ENCODE peak calls at places on chromosomes 13 and 19, in five cellular contexts. I is WTC11, P is K562, Z is H1, H is HepG2. V is an unnamed sample.

GRCh38 chr19:46393456-46394397 is 19.6 kb downstream of the CCDC8 start:
- DNase-seq in P (peak), H (no peak), I (no peak), Z (no peak), V (no peak)

GRCh38 chr19:40274585-40275544 is 10.3 kb downstream of the AKT2 start:
- DNase-seq in P (peak), I (no peak), H (no peak), Z (no peak), V (no peak)

GRCh38 chr13:75072368-75072767 is 409.6 kb downstream of the TBC1D4 start:
- DNase-seq in Z (no peak), H (no peak), I (no peak), P (no peak), V (no peak)

GRCh38 chr13:31201341-31202024 is 1.7 kb downstream of the B3GLCT start:
- DNase-seq in H (no peak), P (no peak), Z (no peak), I (no peak), V (no peak)

GRCh38 chr19:10600149-10600548 is 13.0 kb upstream of the AP1M2 start:
- DNase-seq in P (no peak), Z (no peak), I (no peak), H (no peak), V (no peak)

GRCh38 chr13:96029002-96029401 is 24.2 kb downstream of the UGGT2 start:
- DNase-seq in I (no peak), Z (no peak), H (no peak), P (no peak), V (no peak)

GRCh38 chr19:57803594-57804325 is 11.0 kb downstream of the ZNF552 start:
- DNase-seq in Z (peak), I (peak), H (peak), P (no peak), V (no peak)

GRCh38 chr13:25886438-25887214 is 165.2 kb downstream of the SHISA2 start:
- DNase-seq in P (no peak), I (no peak), Z (no peak), H (no peak), V (no peak)

GRCh38 chr19:53906211-53907192 is 2.6 kb upstream of the CACNG7 start:
- DNase-seq in H (no peak), P (peak), Z (peak), I (peak), V (no peak)

GRCh38 chr13:40394304-40394983 is 272.0 kb downstream of the FOXO1 start:
- DNase-seq in Z (no peak), P (no peak), I (no peak), H (no peak), V (no peak)

GRCh38 chr13:38566023-38566422 is 120.9 kb upstream of the FREM2 start:
- DNase-seq in H (no peak), I (no peak), P (no peak), Z (no peak), V (no peak)

GRCh38 chr13:113906566-113906965 is 42.7 kb upstream of the GAS6 start:
- DNase-seq in P (no peak), I (no peak), H (no peak), Z (peak), V (no peak)

GRCh38 chr13:112877066-112877465 is 91.9 kb upstream of the MCF2L start:
- DNase-seq in I (no peak), P (no peak), H (no peak), Z (no peak), V (no peak)

GRCh38 chr13:41250993-41251392 is 12.4 kb downstream of the MTRF1 start:
- DNase-seq in P (no peak), H (no peak), Z (no peak), I (no peak), V (no peak)

GRCh38 chr13:73040968-73041580 is 17.7 kb upstream of the KLF5 start:
- DNase-seq in P (no peak), I (no peak), H (peak), Z (no peak), V (no peak)

GRCh38 chr13:79995334-79995733 is 345.6 kb downstream of the SPRY2 start:
- DNase-seq in H (no peak), Z (no peak), P (no peak), I (no peak), V (no peak)

GRCh38 chr13:99908129-99908805 is 63.3 kb downstream of the ZIC5 start:
- DNase-seq in I (no peak), H (no peak), P (no peak), Z (no peak), V (no peak)

GRCh38 chr19:2111886-2112285 is 15.2 kb downstream of the IZUMO4 start:
- DNase-seq in Z (no peak), H (no peak), P (no peak), I (no peak), V (no peak)

GRCh38 chr19:43316591-43317319 is 36.7 kb upstream of the CD177 start:
- DNase-seq in I (peak), P (peak), Z (peak), H (peak), V (no peak)

GRCh38 chr13:44373247-44373600 is 400 bp upstream of the SERP2 start:
- DNase-seq in P (no peak), H (no peak), Z (peak), I (no peak), V (no peak)

GRCh38 chr13:44371421-44371820 is 2.2 kb upstream of the SERP2 start:
- DNase-seq in P (no peak), H (no peak), Z (no peak), I (no peak), V (no peak)

GRCh38 chr13:44378277-44378676 is 4.7 kb downstream of the SERP2 start:
- DNase-seq in Z (no peak), P (no peak), H (no peak), I (no peak), V (no peak)

GRCh38 chr13:44374348-44374712 is 706 bp downstream of the SERP2 start:
- DNase-seq in P (no peak), I (no peak), H (no peak), Z (no peak), V (no peak)

DNA sequence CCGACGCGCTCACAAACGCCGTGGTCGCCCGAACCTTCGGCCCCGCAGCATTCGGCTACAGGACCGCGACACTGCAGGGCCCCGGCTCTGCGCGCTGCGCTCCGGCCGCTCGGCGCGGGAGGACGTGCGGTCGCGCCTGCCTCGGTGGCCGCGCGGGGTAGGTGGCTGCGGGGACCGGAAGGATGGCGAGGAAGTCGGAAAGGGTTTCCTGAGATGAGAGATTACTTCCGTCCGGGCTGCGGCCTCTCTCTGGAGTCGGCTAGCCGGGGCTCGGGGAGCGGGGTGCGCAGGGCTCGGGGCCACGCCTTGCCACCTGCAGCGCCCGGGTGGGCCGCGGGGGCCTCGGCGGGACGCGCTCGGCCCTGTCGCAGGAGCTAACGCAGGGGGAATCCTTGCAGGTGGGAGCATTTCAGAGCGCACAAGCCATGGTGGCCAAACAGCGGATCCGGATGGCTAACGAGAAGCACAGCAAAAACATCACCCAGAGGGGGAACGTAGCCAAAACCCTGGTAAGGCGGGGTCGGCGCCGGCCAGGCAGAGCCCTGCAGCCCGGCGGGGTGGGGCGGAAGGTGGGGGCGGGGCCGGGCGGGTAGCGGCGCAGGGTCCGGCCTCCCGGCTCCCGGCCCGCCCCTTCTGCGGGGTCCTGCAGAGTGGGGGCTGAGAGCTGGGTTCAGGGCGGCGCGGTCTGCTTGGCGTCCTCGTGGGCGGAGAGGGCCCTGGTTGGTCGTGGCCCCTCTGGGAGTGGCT is at the start of gene SERP2:
- DNase-seq in P (no peak), H (no peak), I (peak), Z (peak), V (no peak)
- TF ChIP-seq ATF2 in P (no peak), H (no peak), I (no peak), Z (no peak), V (no peak)

GRCh38 chr13:108922108-108922507 is 292.7 kb downstream of the MYO16 start:
- DNase-seq in Z (no peak), P (no peak), H (no peak), I (no peak), V (no peak)

GRCh38 chr13:108926848-108927247 is 297.4 kb downstream of the MYO16 start:
- DNase-seq in Z (no peak), I (no peak), P (no peak), H (no peak), V (no peak)

GRCh38 chr13:108925070-108925469 is 295.7 kb downstream of the MYO16 start:
- DNase-seq in Z (no peak), I (no peak), P (no peak), H (no peak), V (no peak)

GRCh38 chr13:108923386-108924061 is 294.1 kb downstream of the MYO16 start:
- DNase-seq in P (no peak), I (no peak), Z (no peak), H (no peak), V (no peak)

GRCh38 chr13:108924154-108924940 is 294.9 kb downstream of the MYO16 start:
- DNase-seq in Z (no peak), I (no peak), P (no peak), H (no peak), V (no peak)
- TF ChIP-seq ATF2 in Z (no peak), I (no peak), P (no peak), H (no peak), V (no peak)

GRCh38 chr19:3183721-3184641 is 1.7 kb upstream of the NCLN start:
- DNase-seq in P (peak), H (no peak), I (no peak), Z (no peak), V (no peak)
- TF ChIP-seq ATF2 in P (no peak), H (no peak), I (no peak), Z (no peak), V (no peak)

DNA sequence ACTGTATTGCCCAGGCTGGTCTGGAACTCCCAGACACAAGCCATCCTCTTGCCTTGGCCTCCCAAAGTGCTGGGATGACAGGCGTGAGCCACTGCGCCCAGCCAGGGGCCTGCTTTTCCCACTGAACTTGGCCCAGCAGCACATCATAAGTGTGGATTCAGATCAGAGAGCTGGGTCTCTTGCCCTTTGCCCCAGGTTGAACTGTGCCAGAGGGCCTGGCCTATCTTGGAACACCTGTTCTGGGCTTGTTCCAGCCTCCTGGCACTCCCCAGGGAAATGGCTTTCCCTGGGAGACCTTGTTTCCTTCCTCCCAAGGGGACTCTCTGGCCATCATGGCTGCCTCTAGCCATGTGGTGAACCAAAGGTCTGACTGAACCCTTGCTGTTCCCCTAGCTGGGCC is 3.4 kb downstream of the CC2D1A start:
- DNase-seq in I (no peak), H (no peak), Z (no peak), P (no peak), V (no peak)
- TF ChIP-seq ATF2 in I (no peak), H (no peak), Z (no peak), P (no peak), V (no peak)

DNA sequence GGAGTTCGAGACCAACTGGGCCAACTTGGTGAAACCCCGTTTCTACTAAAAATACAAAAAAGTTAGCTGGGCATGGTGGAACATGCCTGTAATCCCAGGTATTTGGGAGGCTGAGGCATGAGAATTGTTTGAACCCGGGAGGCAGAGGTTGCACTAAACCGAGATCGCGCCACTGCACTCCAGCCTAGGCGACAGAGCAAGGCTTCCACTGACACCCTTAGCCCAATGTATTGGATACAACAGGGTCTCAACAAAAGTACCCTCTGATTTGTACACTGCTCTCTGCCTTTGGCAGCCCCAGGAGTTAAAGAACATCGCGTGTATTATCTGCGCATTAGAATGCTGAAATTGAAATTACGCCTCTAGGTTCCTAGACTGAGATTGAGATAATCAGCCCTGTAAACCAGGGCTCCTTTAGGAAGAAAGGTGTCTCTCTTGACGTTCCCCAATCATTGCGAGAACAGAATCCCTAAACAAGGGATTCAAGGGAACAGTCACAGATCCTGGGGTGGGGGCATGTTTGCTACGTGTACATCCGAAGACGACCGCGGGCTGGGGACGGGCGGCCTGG is 21.9 kb downstream of the IPO5 start:
- DNase-seq in I (no peak), P (no peak), H (no peak), Z (no peak), V (no peak)
- TF ChIP-seq ATF2 in I (no peak), P (no peak), H (no peak), Z (no peak), V (no peak)

DNA sequence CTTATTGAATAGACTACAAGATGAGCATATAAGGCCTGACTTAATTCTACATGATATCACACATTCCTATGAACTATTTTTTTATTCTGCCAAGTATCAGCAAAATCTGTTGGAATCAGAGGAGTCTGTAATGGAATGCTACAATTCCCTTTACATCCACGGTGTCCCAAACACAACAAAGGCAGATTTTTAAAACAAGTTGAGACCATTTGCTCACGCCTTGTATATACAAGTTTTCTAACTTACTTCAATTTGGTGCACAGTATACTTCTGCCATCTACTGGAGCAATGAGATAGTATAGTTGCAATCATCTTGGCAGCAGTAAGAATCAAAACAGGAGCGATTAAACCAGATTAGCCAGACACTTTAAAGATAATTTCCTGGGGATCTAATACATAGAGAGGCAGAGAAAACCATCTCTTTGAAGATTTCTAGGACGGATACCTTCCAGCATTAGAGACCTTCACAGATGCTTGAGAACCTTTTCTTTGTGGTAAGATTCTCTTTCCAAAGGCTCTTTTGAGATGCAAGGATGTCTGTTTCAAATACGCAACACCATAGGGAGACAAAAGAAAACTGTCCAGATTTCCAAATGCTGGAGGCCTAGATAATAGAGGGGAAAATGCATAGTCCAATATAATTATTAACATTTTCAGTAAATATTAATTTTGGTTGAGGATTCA is 302.0 kb upstream of the MIR17HG start:
- DNase-seq in H (no peak), P (no peak), Z (no peak), I (no peak), V (no peak)
- TF ChIP-seq ATF2 in H (no peak), P (no peak), Z (no peak), I (no peak), V (no peak)